ENCODE peak calls at places on chromosome 21, in six cellular contexts. E, U, H, L, C and T are unnamed samples.

GRCh38 chr21:45552696-45553391 is 10.6 kb upstream of the SLC19A1 start:
- DNase-seq in E (no peak), U (no peak), H (no peak), L (no peak), C (no peak), T (no peak)

GRCh38 chr21:23887709-23888303 is 1719.5 kb downstream of the MRPL39 start:
- DNase-seq in E (no peak), U (no peak), H (no peak), L (no peak), C (no peak), T (no peak)

GRCh38 chr21:37564341-37564923 is 197.9 kb downstream of the DYRK1A start:
- DNase-seq in E (peak), U (peak), H (peak), L (peak), C (peak), T (peak)

GRCh38 chr21:26506951-26507350 is 66.1 kb downstream of the CYYR1 start:
- DNase-seq in E (peak), U (peak), H (no peak), L (no peak), C (peak), T (peak)

GRCh38 chr21:22374218-22374969 is 1376.2 kb downstream of the NCAM2 start:
- DNase-seq in E (no peak), U (no peak), H (no peak), L (no peak), C (no peak), T (no peak)

GRCh38 chr21:24290151-24290833 is 1317.0 kb downstream of the MRPL39 start:
- DNase-seq in E (no peak), U (no peak), H (no peak), L (no peak), C (no peak), T (no peak)

GRCh38 chr21:33386222-33386784 is 16.9 kb upstream of the IFNGR2 start:
- DNase-seq in E (no peak), U (peak), H (peak), L (no peak), C (peak), T (no peak)

GRCh38 chr21:46214478-46215340 is 13.9 kb downstream of the LSS start:
- DNase-seq in E (no peak), U (no peak), H (no peak), L (no peak), C (no peak), T (no peak)

GRCh38 chr21:45974073-45975016 is 7.2 kb upstream of the COL6A1 start:
- DNase-seq in E (peak), U (peak), H (peak), L (no peak), C (peak), T (peak)

GRCh38 chr21:15301014-15301413 is 236.2 kb upstream of the NRIP1 start:
- DNase-seq in E (peak), U (peak), H (no peak), L (no peak), C (no peak), T (peak)

GRCh38 chr21:38241029-38241740 is 15.6 kb upstream of the KCNJ15 start:
- DNase-seq in E (peak), U (peak), H (no peak), L (no peak), C (no peak), T (no peak)

GRCh38 chr21:38293113-38293512 is 36.3 kb downstream of the KCNJ15 start:
- DNase-seq in E (no peak), U (no peak), H (no peak), L (no peak), C (no peak), T (no peak)

GRCh38 chr21:18673789-18674188 is 270.2 kb upstream of the TMPRSS15 start:
- DNase-seq in E (no peak), U (no peak), H (no peak), L (no peak), C (no peak), T (no peak)

GRCh38 chr21:22791986-22792560 is 1793.9 kb downstream of the NCAM2 start:
- DNase-seq in E (peak), U (peak), H (peak), L (no peak), C (peak), T (peak)

GRCh38 chr21:45001134-45002095 is 61.6 kb downstream of the SLX9 start:
- DNase-seq in E (peak), U (peak), H (no peak), L (peak), C (peak), T (peak)

GRCh38 chr21:45250272-45250671 is 37.4 kb downstream of the POFUT2 start:
- DNase-seq in E (no peak), U (no peak), H (no peak), L (no peak), C (no peak), T (no peak)

GRCh38 chr21:29372063-29372802 is 73.5 kb downstream of the BACH1 start:
- DNase-seq in E (peak), U (peak), H (peak), L (peak), C (peak), T (peak)

GRCh38 chr21:33126569-33126968 is 56.6 kb downstream of the OLIG1 start:
- DNase-seq in E (no peak), U (no peak), H (no peak), L (no peak), C (no peak), T (no peak)

GRCh38 chr21:45970674-45971486 is 10.7 kb upstream of the COL6A1 start:
- DNase-seq in E (no peak), U (peak), H (peak), L (no peak), C (peak), T (peak)

GRCh38 chr21:29256125-29256895 is 42.4 kb upstream of the BACH1 start:
- DNase-seq in E (no peak), U (no peak), H (no peak), L (no peak), C (peak), T (no peak)

GRCh38 chr21:43817157-43818086 is 28.0 kb downstream of the RRP1 start:
- DNase-seq in E (no peak), U (no peak), H (no peak), L (no peak), C (no peak), T (no peak)

GRCh38 chr21:46457801-46458314 is 833 bp upstream of the DIP2A start:
- DNase-seq in E (peak), U (peak), H (peak), L (no peak), C (peak), T (peak)

GRCh38 chr21:42219606-42220137 is 732 bp downstream of the ABCG1 start:
- DNase-seq in E (no peak), U (peak), H (no peak), L (no peak), C (no peak), T (peak)
- TF ChIP-seq EZH2 in E (peak), U (no peak), H (no peak), L (no peak), C (no peak), T (no peak)

DNA sequence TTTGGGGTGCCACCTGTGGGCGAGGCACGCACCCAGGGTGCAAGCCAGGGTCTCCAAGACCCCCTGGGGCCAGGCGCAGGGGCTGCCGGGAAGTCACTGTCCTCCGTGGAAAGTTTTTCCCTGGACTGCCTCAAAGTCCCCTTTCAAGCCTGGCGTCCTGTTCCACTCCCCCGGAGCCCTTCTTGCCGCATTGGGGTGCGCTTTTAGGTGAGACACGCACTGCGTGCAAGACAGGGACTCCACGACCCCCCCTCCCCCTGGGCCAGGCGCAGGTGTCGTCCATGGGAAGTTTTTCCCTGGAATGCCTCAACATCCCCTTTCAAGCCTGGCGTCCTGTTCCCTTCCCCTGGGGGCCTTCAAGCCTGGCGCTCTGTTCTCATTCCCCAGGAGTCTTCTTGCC is 137.1 kb downstream of the LIPI start:
- DNase-seq in E (no peak), U (no peak), H (no peak), L (no peak), C (no peak), T (no peak)
- H3K4me2 ChIP-seq in E (no peak), U (no peak), H (no peak), L (no peak), C (no peak), T (no peak)

GRCh38 chr21:42767561-42767835 is 111.8 kb downstream of the WDR4 start:
- DNase-seq in E (no peak), U (no peak), H (no peak), L (no peak), C (no peak), T (no peak)

GRCh38 chr21:42770717-42771502 is 108.4 kb downstream of the WDR4 start:
- DNase-seq in E (no peak), U (no peak), H (no peak), L (no peak), C (no peak), T (no peak)

GRCh38 chr21:42768324-42769121 is 110.8 kb downstream of the WDR4 start:
- DNase-seq in E (no peak), U (no peak), H (no peak), L (no peak), C (no peak), T (no peak)

GRCh38 chr21:42769820-42770716 is 109.3 kb downstream of the WDR4 start:
- DNase-seq in E (no peak), U (no peak), H (no peak), L (no peak), C (no peak), T (no peak)

DNA sequence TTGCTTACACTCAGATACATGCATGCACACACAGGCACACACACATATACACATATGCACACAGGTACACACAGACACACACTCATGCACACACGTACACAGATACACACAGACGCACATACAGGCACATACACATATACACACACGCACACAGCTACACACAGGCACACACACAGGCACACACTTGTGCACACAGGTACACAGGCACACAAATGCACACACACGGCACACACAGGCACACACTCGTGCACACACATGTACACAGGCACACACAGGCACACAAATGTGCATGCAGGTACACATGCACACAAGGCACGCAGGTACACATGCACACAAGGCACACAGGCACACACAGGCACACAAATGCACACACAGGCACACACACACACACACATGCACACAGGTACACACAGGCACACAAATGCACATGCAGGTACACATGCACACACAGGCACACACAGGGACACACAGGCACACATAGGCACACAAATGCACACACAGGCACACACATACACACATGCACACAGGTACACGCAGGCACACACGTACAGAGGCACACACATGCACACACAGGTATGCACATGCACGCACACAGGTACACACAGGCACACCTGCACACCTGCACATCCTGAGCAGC is 110.0 kb downstream of the WDR4 start:
- DNase-seq in E (no peak), U (no peak), H (no peak), L (no peak), C (no peak), T (no peak)
- TF ChIP-seq EZH2 in E (no peak), U (no peak), H (no peak), L (no peak), C (no peak), T (no peak)

DNA sequence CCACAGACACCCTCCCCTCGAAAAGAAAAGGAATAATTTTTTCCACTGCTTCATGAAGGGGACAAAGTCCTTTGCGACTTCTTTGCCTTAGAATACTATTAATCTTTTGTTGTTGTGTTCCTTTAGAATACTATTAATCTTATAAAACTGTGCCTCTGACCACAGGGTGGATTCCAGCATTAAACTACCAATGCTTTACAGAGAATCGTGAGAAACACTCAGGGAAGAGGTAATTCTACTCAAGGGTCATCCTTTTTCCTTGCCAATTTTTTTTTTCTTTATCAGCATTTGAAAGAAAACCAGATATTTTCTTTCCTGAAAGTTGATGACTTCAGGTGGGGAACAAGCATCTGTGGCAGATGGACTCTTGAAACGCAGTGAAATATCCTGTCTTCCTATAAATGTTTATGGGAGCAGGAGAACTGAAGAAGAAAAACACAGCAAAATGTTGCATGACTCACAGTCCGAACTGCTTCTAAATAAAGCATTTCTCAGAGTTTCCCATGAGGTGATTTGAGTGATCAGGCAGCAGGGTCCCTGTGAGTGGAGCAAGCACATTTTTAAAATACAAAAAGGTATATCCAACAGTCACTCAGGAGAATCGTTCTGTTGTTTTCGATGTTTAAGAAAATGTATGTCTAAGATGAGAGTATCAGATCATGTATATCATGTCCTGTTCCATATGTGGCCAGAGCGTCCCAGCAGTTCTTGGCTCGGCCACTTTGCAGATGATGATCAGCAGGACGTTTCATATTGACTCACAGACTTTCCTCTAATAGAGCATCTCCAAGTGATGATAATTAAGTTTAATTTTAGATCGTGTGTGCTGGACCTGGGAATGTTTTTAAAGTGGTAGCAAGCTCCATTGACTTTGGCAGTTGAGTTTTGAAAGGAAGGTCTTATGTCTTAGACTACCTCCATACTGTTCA is 154.3 kb upstream of the RUNX1 start:
- DNase-seq in E (peak), U (peak), H (no peak), L (no peak), C (peak), T (peak)
- H3K4me2 ChIP-seq in E (peak), U (peak), H (peak), L (no peak), C (peak), T (peak)

DNA sequence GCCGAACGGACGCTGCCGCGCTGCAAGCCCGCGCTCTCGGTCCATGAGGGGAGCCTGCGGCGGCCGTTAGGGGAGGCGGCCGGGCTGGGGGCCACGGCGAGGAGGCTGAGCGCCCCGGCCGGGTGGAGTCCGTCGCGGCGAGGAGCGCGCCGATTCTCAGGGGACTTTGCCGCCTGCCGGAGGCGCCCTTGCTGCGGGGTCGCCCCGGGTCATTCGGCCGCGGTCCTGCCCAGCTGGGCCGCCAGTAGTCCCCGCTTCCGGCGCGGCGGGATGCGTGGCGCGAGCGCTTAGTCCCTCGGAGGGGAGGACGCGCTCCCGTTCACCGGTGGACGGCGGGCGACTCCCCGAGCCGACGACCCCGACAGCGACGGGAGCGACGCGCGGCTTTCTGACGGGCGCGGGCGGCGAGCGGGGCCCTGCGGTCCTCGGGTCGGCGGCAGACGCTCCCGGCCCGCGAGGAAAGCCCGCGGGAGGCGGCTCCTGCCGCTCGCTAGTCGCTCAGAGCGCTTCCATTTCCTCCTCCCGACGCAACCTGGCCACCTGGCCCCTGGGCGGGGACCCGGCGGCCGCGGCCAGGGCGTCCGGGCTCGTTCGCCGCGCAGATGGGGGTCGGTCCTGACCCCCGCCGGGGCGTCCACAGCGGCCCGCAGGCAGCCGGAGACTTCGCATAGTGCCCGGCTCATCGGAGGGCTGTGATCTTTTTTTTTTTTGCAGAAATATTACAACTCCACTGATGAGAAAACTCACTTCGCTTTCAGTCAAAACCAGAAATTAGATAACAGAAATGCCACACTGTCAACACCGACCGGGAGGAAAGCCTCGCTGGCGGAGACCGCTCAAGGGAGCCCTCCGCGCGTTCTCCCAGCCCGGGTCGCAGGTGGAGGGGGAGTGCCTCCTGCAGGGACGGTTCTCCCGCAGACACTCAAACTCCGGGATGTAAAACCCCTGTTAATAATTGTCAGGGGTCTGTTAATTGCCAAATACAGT is 640 bp upstream of the ZBTB21 start:
- DNase-seq in E (peak), U (peak), H (peak), L (no peak), C (peak), T (peak)
- TF ChIP-seq EZH2 in E (peak), U (no peak), H (no peak), L (no peak), C (no peak), T (no peak)

GRCh38 chr21:31725202-31725840 is 6.6 kb downstream of the SCAF4 start:
- DNase-seq in E (no peak), U (no peak), H (no peak), L (no peak), C (no peak), T (no peak)
- H3K4me2 ChIP-seq in E (no peak), U (no peak), H (no peak), L (no peak), C (no peak), T (no peak)

GRCh38 chr21:35044128-35044527 is 5.0 kb downstream of the RUNX1 start:
- DNase-seq in E (no peak), U (no peak), H (no peak), L (no peak), C (no peak), T (no peak)

GRCh38 chr21:35043549-35043948 is 5.6 kb downstream of the RUNX1 start:
- DNase-seq in E (no peak), U (no peak), H (no peak), L (no peak), C (no peak), T (no peak)

GRCh38 chr21:35039595-35040291 is 9.4 kb downstream of the RUNX1 start:
- DNase-seq in E (no peak), U (no peak), H (no peak), L (no peak), C (peak), T (no peak)

GRCh38 chr21:35038772-35039145 is 10.3 kb downstream of the RUNX1 start:
- DNase-seq in E (no peak), U (no peak), H (no peak), L (no peak), C (no peak), T (no peak)

GRCh38 chr21:35041122-35041521 is 8.0 kb downstream of the RUNX1 start:
- DNase-seq in E (no peak), U (no peak), H (no peak), L (no peak), C (no peak), T (no peak)
- TF ChIP-seq EZH2 in E (no peak), U (no peak), H (no peak), L (no peak), C (no peak), T (no peak)